ENCODE peak calls at places on chromosome 1, in ten cellular contexts. One of them, this sample, is unnamed.

GRCh38 chr1:113747376-113747775 is 11.9 kb downstream of the PHTF1 start:
- DNase-seq in A549: no peak
- DNase-seq in stomach: no peak
- DNase-seq in CD8-positive, alpha-beta T cell: no peak
- DNase-seq in lung: no peak
- DNase-seq in PC-3: no peak
- DNase-seq in SK-N-SH: no peak
- DNase-seq in brain microvascular endothelial cell: no peak
- DNase-seq in heart right ventricle: no peak
- DNase-seq in body of pancreas: no peak
- DNase-seq in this sample: no peak

GRCh38 chr1:79006564-79006963 is at the start of gene ADGRL4:
- DNase-seq in A549: no peak
- DNase-seq in stomach: no peak
- DNase-seq in CD8-positive, alpha-beta T cell: no peak
- DNase-seq in lung: no peak
- DNase-seq in PC-3: no peak
- DNase-seq in SK-N-SH: no peak
- DNase-seq in brain microvascular endothelial cell: peak
- DNase-seq in heart right ventricle: peak
- DNase-seq in body of pancreas: peak
- DNase-seq in this sample: no peak

GRCh38 chr1:164637461-164638375 is 78.7 kb downstream of the PBX1 start:
- DNase-seq in A549: peak
- DNase-seq in stomach: peak
- DNase-seq in CD8-positive, alpha-beta T cell: no peak
- DNase-seq in lung: no peak
- DNase-seq in PC-3: peak
- DNase-seq in SK-N-SH: peak
- DNase-seq in brain microvascular endothelial cell: peak
- DNase-seq in heart right ventricle: peak
- DNase-seq in body of pancreas: peak
- DNase-seq in this sample: peak

GRCh38 chr1:246969621-246970020 is 37.9 kb upstream of the AHCTF1 start:
- DNase-seq in A549: no peak
- DNase-seq in stomach: no peak
- DNase-seq in CD8-positive, alpha-beta T cell: no peak
- DNase-seq in lung: no peak
- DNase-seq in PC-3: no peak
- DNase-seq in SK-N-SH: no peak
- DNase-seq in brain microvascular endothelial cell: no peak
- DNase-seq in heart right ventricle: no peak
- DNase-seq in body of pancreas: no peak
- DNase-seq in this sample: no peak

GRCh38 chr1:74468982-74469603 is 43.3 kb downstream of the LRRC53 start:
- DNase-seq in A549: peak
- DNase-seq in stomach: no peak
- DNase-seq in CD8-positive, alpha-beta T cell: no peak
- DNase-seq in lung: no peak
- DNase-seq in PC-3: peak
- DNase-seq in SK-N-SH: peak
- DNase-seq in brain microvascular endothelial cell: no peak
- DNase-seq in heart right ventricle: no peak
- DNase-seq in body of pancreas: no peak
- DNase-seq in this sample: no peak

GRCh38 chr1:3614755-3615742 is 3.7 kb upstream of the MEGF6 start:
- DNase-seq in A549: peak
- DNase-seq in stomach: peak
- DNase-seq in CD8-positive, alpha-beta T cell: no peak
- DNase-seq in lung: no peak
- DNase-seq in PC-3: peak
- DNase-seq in SK-N-SH: peak
- DNase-seq in brain microvascular endothelial cell: no peak
- DNase-seq in heart right ventricle: no peak
- DNase-seq in body of pancreas: no peak
- DNase-seq in this sample: no peak

GRCh38 chr1:180131510-180131909 is 23.2 kb upstream of the QSOX1 start:
- DNase-seq in A549: no peak
- DNase-seq in stomach: no peak
- DNase-seq in CD8-positive, alpha-beta T cell: no peak
- DNase-seq in lung: no peak
- DNase-seq in PC-3: no peak
- DNase-seq in SK-N-SH: no peak
- DNase-seq in brain microvascular endothelial cell: peak
- DNase-seq in heart right ventricle: no peak
- DNase-seq in body of pancreas: no peak
- DNase-seq in this sample: no peak

GRCh38 chr1:33047839-33048305 is 11.2 kb upstream of the AK2 start:
- DNase-seq in A549: no peak
- DNase-seq in stomach: no peak
- DNase-seq in CD8-positive, alpha-beta T cell: no peak
- DNase-seq in lung: no peak
- DNase-seq in PC-3: peak
- DNase-seq in SK-N-SH: no peak
- DNase-seq in brain microvascular endothelial cell: no peak
- DNase-seq in heart right ventricle: no peak
- DNase-seq in body of pancreas: no peak
- DNase-seq in this sample: no peak

GRCh38 chr1:92701147-92701546 is 83.8 kb downstream of the EVI5 start:
- DNase-seq in A549: no peak
- DNase-seq in stomach: no peak
- DNase-seq in CD8-positive, alpha-beta T cell: no peak
- DNase-seq in lung: no peak
- DNase-seq in PC-3: no peak
- DNase-seq in SK-N-SH: no peak
- DNase-seq in brain microvascular endothelial cell: peak
- DNase-seq in heart right ventricle: no peak
- DNase-seq in body of pancreas: no peak
- DNase-seq in this sample: no peak

GRCh38 chr1:243837907-243838546 is 12.0 kb downstream of the AKT3 start:
- DNase-seq in A549: no peak
- DNase-seq in stomach: no peak
- DNase-seq in CD8-positive, alpha-beta T cell: no peak
- DNase-seq in lung: no peak
- DNase-seq in PC-3: no peak
- DNase-seq in SK-N-SH: no peak
- DNase-seq in brain microvascular endothelial cell: no peak
- DNase-seq in heart right ventricle: no peak
- DNase-seq in body of pancreas: no peak
- DNase-seq in this sample: no peak

GRCh38 chr1:54326577-54327385 is 79.4 kb downstream of the SSBP3 start:
- DNase-seq in A549: no peak
- DNase-seq in stomach: no peak
- DNase-seq in CD8-positive, alpha-beta T cell: no peak
- DNase-seq in lung: no peak
- DNase-seq in PC-3: no peak
- DNase-seq in SK-N-SH: no peak
- DNase-seq in brain microvascular endothelial cell: no peak
- DNase-seq in heart right ventricle: no peak
- DNase-seq in body of pancreas: no peak
- DNase-seq in this sample: no peak

GRCh38 chr1:73813726-73814125 is 384.2 kb downstream of the LRRIQ3 start:
- DNase-seq in A549: no peak
- DNase-seq in stomach: no peak
- DNase-seq in CD8-positive, alpha-beta T cell: no peak
- DNase-seq in lung: no peak
- DNase-seq in PC-3: peak
- DNase-seq in SK-N-SH: no peak
- DNase-seq in brain microvascular endothelial cell: no peak
- DNase-seq in heart right ventricle: no peak
- DNase-seq in body of pancreas: no peak
- DNase-seq in this sample: no peak

DNA sequence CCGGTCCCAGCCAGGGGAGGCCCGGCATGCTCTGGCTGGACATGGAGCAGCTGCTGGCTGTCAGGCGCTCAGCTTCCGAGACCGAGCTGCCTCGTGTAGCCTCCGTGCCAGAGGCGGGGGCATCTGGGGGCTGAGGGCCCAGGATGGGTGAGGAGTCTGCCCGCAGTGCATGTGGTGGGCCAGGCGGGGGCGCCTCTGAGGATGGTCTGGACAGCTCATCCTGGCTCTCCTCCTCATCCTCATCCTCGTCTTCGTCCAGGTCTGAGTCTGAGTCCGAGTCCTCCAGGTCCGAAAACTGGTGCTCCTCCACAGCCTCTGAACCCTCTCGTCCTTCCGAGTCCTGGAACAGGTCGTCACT is 28.9 kb upstream of the EDN2 start:
- DNase-seq in A549: no peak
- DNase-seq in stomach: no peak
- DNase-seq in CD8-positive, alpha-beta T cell: no peak
- DNase-seq in lung: no peak
- DNase-seq in PC-3: no peak
- DNase-seq in SK-N-SH: peak
- DNase-seq in brain microvascular endothelial cell: no peak
- DNase-seq in heart right ventricle: no peak
- DNase-seq in body of pancreas: no peak
- DNase-seq in this sample: no peak
- TF ChIP-seq CTCF in A549: no peak
- TF ChIP-seq CTCF in stomach: no peak
- TF ChIP-seq CTCF in CD8-positive, alpha-beta T cell: no peak
- TF ChIP-seq CTCF in lung: no peak
- TF ChIP-seq CTCF in PC-3: peak
- TF ChIP-seq CTCF in SK-N-SH: peak
- TF ChIP-seq CTCF in brain microvascular endothelial cell: peak
- TF ChIP-seq CTCF in heart right ventricle: peak
- TF ChIP-seq CTCF in body of pancreas: no peak
- TF ChIP-seq CTCF in this sample: no peak

DNA sequence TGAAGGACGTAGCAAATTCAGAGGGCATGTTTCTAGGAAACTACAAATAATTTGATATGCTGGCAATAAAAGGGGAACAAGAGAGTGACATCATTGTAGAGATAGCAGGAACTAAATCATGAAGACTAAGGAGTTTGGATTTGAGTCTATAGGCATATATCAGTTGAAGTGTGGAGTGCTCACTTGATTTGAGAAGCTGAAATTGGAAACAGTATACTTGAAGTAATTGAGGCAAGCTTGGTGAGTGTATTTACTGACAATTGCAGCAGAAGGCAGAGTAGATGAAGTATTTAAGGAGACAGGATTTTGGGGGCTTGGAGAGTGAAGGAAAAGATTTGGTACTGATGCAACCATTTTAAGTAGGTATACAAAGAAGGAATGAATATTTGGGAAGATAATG is 6.4 kb upstream of the TMCO2 start:
- DNase-seq in A549: no peak
- DNase-seq in stomach: no peak
- DNase-seq in CD8-positive, alpha-beta T cell: no peak
- DNase-seq in lung: no peak
- DNase-seq in PC-3: no peak
- DNase-seq in SK-N-SH: no peak
- DNase-seq in brain microvascular endothelial cell: no peak
- DNase-seq in heart right ventricle: no peak
- DNase-seq in body of pancreas: no peak
- DNase-seq in this sample: no peak
- H3K27ac ChIP-seq in A549: no peak
- H3K27ac ChIP-seq in stomach: no peak
- H3K27ac ChIP-seq in CD8-positive, alpha-beta T cell: no peak
- H3K27ac ChIP-seq in lung: no peak
- H3K27ac ChIP-seq in PC-3: peak
- H3K27ac ChIP-seq in SK-N-SH: peak
- H3K27ac ChIP-seq in brain microvascular endothelial cell: peak
- H3K27ac ChIP-seq in heart right ventricle: no peak
- H3K27ac ChIP-seq in body of pancreas: no peak
- H3K27ac ChIP-seq in this sample: no peak

DNA sequence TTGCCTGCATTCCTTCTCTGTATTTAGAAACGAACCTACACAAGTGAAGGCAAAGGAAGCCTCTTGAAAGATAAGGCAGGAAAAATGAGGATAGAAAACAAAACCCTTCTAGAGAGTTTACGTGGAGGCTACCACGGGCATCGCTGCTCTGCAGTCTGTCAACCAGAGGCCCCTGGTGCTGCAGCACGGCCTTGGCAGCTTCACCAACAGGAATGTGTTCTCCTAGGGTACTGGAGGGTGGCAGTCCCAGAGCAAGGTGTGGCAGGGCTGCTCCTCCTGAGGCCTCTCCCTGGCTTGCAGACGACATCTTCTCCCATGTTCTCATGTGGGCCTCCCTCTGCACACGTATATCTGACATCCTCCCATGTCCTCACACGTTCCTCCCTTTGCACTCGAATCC is 57.6 kb upstream of the SAMD11 start:
- DNase-seq in A549: no peak
- DNase-seq in stomach: no peak
- DNase-seq in CD8-positive, alpha-beta T cell: no peak
- DNase-seq in lung: no peak
- DNase-seq in PC-3: no peak
- DNase-seq in SK-N-SH: no peak
- DNase-seq in brain microvascular endothelial cell: no peak
- DNase-seq in heart right ventricle: no peak
- DNase-seq in body of pancreas: no peak
- DNase-seq in this sample: no peak
- H3K4me3 ChIP-seq in A549: no peak
- H3K4me3 ChIP-seq in stomach: no peak
- H3K4me3 ChIP-seq in CD8-positive, alpha-beta T cell: no peak
- H3K4me3 ChIP-seq in lung: no peak
- H3K4me3 ChIP-seq in PC-3: no peak
- H3K4me3 ChIP-seq in SK-N-SH: no peak
- H3K4me3 ChIP-seq in brain microvascular endothelial cell: no peak
- H3K4me3 ChIP-seq in heart right ventricle: no peak
- H3K4me3 ChIP-seq in body of pancreas: no peak
- H3K4me3 ChIP-seq in this sample: no peak

GRCh38 chr1:34590211-34590623 is 164.6 kb upstream of the GJB5 start:
- DNase-seq in A549: no peak
- DNase-seq in stomach: no peak
- DNase-seq in CD8-positive, alpha-beta T cell: no peak
- DNase-seq in lung: peak
- DNase-seq in PC-3: peak
- DNase-seq in SK-N-SH: peak
- DNase-seq in brain microvascular endothelial cell: no peak
- DNase-seq in heart right ventricle: no peak
- DNase-seq in body of pancreas: no peak
- DNase-seq in this sample: no peak

DNA sequence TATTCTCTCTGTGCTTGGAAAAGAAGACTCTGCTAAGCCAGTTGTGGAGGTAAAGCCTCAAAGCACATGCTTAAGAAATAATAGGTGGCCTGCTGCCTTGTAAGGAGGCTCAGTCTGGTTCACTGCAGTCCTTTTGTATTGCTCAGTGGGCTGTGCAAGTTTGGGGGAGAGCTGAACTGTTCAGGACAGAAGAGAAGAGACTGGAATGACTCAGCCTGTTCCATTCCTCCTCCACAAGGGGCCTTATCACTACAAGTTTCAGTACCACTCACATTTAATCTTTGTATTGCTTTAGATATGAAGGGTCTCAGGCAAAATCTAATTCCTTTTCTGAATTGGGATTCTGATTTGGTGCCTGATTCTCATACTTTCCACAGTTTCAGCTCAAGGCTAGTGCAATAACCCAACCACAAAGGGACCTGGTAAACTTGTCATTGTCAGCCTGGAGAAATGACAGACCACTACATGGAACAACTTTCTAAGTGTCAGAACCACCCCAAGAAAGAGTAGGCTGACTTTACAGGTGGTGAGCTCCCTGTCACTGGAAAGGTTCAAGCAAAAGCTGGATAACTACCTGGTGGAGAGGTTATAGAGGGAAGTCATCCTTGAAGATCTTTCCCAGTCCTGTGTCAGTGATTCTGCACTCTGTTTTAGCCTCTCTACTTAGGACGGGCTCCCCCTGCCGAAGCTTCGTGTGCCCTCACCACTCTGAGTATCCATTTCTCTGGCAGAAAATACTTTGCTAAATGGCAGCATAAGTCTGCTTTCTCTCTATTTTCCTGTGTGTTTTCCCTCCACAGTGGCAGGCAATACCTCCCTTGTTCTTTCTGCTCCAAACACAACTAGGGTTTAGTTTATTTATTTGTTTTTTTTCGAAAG is 162.9 kb upstream of the GJB5 start:
- DNase-seq in A549: no peak
- DNase-seq in stomach: no peak
- DNase-seq in CD8-positive, alpha-beta T cell: no peak
- DNase-seq in lung: no peak
- DNase-seq in PC-3: peak
- DNase-seq in SK-N-SH: no peak
- DNase-seq in brain microvascular endothelial cell: no peak
- DNase-seq in heart right ventricle: no peak
- DNase-seq in body of pancreas: no peak
- DNase-seq in this sample: no peak
- TF ChIP-seq CTCF in A549: no peak
- TF ChIP-seq CTCF in stomach: no peak
- TF ChIP-seq CTCF in CD8-positive, alpha-beta T cell: no peak
- TF ChIP-seq CTCF in lung: no peak
- TF ChIP-seq CTCF in PC-3: peak
- TF ChIP-seq CTCF in SK-N-SH: no peak
- TF ChIP-seq CTCF in brain microvascular endothelial cell: no peak
- TF ChIP-seq CTCF in heart right ventricle: no peak
- TF ChIP-seq CTCF in body of pancreas: no peak
- TF ChIP-seq CTCF in this sample: no peak